ENCODE peak calls at places on chromosomes 1 and 21, in four cellular contexts. A is HepG2, W is K562, Z is GM12878. Q is an unnamed sample.

GRCh38 chr1:159012495-159012894 is 2.8 kb downstream of the IFI16 start:
- ATAC-seq in Z (peak; percentile 54), W (no peak), A (no peak), Q (no peak)

GRCh38 chr1:77987942-77988341 is 9.1 kb upstream of the FUBP1 start:
- ATAC-seq in Z (no peak), W (peak; percentile 46), A (no peak), Q (no peak)

GRCh38 chr1:17632541-17633193 is 93.2 kb downstream of the ARHGEF10L start:
- ATAC-seq in W (no peak), Z (no peak), A (no peak), Q (no peak)

GRCh38 chr1:32263744-32264143 is 12.7 kb downstream of the LCK start:
- ATAC-seq in W (peak; percentile 56), A (no peak), Z (peak; percentile 86), Q (no peak)

GRCh38 chr1:23394664-23395063 is 25.0 kb upstream of the ZNF436 start:
- ATAC-seq in W (peak; percentile 17), A (peak; percentile 36), Z (no peak), Q (peak; percentile 94)

GRCh38 chr1:201790261-201790660 is 38.7 kb upstream of the IPO9 start:
- ATAC-seq in A (no peak), W (no peak), Z (no peak), Q (peak; percentile 38)

GRCh38 chr1:147634645-147635044 is 35.7 kb downstream of the ACP6 start:
- ATAC-seq in A (no peak), Z (no peak), W (no peak), Q (no peak)

GRCh38 chr21:34345091-34345871 is 18.5 kb upstream of the KCNE2 start:
- ATAC-seq in W (no peak), A (no peak), Z (no peak), Q (peak; percentile 5)

GRCh38 chr1:232579958-232580705 is 49.8 kb downstream of the SIPA1L2 start:
- ATAC-seq in A (no peak), Z (no peak), W (no peak), Q (no peak)

GRCh38 chr1:199057284-199057683 is 418.4 kb downstream of the PTPRC start:
- ATAC-seq in W (no peak), Z (no peak), A (no peak), Q (no peak)

GRCh38 chr1:91579658-91580228 is 79.1 kb downstream of the CDC7 start:
- ATAC-seq in A (no peak), W (no peak), Z (no peak), Q (no peak)

GRCh38 chr1:213110349-213111300 is 59.6 kb downstream of the RPS6KC1 start:
- ATAC-seq in Z (peak; percentile 97), A (no peak), W (peak; percentile 34), Q (no peak)

GRCh38 chr1:9843576-9843945 is 19.8 kb upstream of the CLSTN1 start:
- ATAC-seq in A (peak; percentile 22), Z (no peak), W (no peak), Q (peak; percentile 8)

GRCh38 chr1:14970115-14970798 is 183.3 kb upstream of the TMEM51 start:
- ATAC-seq in Z (no peak), W (peak; percentile 100), A (peak; percentile 50), Q (peak; percentile 39)

GRCh38 chr1:207103892-207104373 is at the start of gene C4BPA:
- ATAC-seq in Z (no peak), A (peak; percentile 97), W (no peak), Q (peak; percentile 68)

DNA sequence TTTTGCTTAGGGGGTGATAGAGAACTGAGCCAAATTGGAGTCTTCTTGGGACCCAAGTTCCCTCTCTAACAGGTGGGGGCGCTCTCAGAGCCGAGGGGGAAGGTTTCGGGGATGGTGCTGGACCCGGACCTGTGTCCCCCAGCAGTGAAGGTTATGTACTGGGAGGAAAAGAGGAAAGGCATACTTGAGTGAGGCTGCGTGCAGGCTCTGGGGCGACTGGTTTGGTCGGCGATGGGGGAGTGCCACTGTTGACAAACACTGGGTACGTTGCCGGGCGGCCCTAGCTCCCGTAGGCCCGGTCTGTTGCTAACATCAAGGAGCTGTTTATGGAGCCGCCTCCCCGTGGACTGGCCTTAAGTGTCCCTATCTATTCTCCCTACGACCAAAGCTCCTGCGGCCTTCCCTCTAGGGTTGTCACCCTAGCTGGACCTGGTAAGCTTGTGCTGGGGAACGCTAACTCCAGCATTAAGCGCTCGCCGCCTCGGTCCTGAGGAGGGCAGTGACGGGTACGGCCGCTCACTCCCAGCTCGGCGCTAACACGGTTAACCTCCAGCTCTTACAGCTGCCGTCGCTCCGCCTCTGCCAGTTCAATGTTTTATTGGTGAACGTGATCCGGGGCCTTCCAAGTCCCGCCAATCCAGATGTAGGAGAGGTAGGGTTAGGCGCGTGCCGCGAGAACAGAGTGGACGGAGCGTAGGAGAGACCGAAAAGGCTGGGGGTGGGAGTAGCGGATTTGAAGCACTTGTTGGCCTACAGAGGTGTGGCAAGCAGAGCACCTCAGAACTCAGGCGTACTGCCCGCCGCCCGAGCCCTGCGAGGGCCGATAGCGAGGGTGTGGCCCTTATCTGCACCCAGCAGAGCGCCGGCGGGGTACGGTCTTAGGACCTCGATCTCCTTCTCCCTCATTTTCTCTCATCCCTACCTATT is at the start of gene PPOX:
- ATAC-seq in W (peak; percentile 93), A (peak; percentile 96), Z (peak; percentile 97), Q (peak; percentile 98)
- TF ChIP-seq EP300 in W (peak; percentile 98), A (no peak), Z (no peak), Q (no peak)

DNA sequence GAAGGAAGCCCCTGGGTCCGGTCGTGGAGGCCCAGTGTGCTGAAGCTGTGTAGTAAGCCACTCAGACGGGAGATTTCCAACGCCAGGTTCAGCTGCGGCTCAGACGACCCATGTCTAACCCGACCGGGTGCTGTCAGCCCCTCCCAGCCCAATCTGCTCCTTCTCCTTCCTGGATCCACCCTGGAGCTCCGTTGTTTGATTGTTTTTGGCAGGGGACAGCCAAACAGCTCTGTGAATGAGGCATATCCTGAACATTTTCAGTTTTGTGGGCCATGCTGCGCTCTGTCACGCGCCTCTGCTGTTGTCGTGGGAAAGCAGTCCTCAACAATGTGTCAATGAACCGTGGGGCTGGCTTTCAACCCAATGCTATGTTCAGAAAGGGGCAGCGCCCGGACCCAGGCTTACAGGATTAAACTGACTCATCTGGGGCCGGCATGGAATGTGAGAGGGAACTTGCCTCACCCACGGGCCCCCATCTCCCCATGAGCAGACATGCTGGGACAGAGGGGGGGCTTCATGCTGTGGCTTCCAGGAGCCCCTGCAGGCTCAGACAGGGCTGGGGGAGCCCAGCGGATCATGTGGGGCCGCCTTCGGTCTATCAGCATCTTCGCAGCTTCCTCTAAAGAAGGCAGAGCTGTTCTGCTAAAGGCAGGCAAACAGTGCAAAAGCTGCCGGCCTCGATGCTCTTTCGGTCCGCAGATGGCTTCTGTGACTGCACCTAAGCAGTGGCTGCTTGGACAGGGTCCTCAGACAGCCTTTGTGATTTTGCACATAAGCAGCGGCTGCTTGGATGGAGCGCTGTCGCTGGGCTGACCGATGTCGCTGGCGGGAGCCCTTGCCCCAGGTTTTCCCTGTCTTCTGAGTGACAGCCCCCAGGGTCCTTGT is 101.7 kb downstream of the RIPK4 start:
- ATAC-seq in Z (no peak), A (peak; percentile 8), W (no peak), Q (no peak)
- TF ChIP-seq POLR2AphosphoS5 in Z (no peak), A (no peak), W (no peak), Q (no peak)

GRCh38 chr21:46308431-46308830 is 15.2 kb downstream of the C21orf58 start:
- ATAC-seq in Z (no peak), W (no peak), A (no peak), Q (no peak)
- H3K36me3 ChIP-seq in Z (peaks cover 2% of the 10 kb centered on the region), W (peaks cover 59% of the 10 kb centered on the region), A (no peaks in the 10 kb centered on the region), Q (peaks cover 26% of the 10 kb centered on the region)

GRCh38 chr1:54885863-54886723 is 902 bp downstream of the DHCR24 start:
- ATAC-seq in Z (peak; percentile 4), A (no peak), W (peak; percentile 35), Q (no peak)

GRCh38 chr1:54888080-54888733 is 1.2 kb upstream of the DHCR24 start:
- ATAC-seq in W (no peak), Z (no peak), A (peak; percentile 72), Q (no peak)

GRCh38 chr1:54887665-54888071 is 673 bp upstream of the DHCR24 start:
- ATAC-seq in W (peak; percentile 4), Z (peak; percentile 11), A (peak; percentile 44), Q (peak; percentile 43)

GRCh38 chr1:54885237-54885679 is 1.7 kb downstream of the DHCR24 start:
- ATAC-seq in Z (no peak), W (no peak), A (no peak), Q (no peak)

DNA sequence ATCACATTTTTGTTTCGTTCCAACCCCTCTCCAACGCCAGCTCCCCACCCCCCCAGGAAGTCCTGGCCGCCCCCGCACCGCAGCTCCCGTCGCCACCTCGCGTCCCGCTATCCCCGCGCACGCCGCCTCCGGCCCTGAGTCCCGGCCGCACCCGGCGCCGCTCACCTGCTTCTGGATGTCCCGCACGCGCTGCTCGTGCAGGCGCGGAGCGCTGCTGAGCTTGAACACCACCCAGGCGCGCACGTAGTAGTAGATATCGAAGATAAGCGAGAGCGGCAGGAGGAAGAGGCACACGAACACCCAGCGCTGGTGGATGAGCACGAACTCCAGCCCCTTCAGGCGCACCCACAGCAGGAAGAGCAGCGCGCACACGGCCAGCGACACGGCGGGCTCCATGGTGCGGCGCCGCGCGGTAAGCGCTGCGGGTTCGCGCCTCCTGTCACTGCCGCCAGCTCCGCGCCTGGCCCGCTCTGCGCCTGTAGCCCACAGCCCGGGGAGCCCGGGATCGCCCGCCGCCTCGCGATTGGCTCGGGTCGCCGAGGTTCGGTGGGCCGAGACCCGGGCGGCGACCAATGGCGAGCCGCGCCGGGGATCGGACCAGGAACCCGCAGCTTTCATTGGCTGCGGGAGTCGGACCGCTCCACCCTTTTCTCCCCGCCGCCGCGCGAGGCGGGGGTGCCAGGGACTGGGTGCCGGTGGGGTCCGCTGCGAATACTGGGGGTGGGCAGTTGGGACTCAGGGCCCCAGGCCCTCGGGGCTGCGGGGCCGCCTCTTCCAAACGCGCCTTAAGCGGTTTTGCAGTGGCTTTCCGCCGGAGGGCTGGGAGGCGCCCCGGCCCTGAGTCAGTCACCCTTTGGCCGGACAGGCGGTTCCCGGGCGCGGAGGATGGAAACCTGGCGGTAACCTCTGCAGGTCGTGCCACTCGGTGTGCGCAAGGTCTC is at the start of gene DHCR24:
- ATAC-seq in W (peak; percentile 96), Z (peak; percentile 95), A (peak; percentile 81), Q (peak; percentile 95)
- TF ChIP-seq EP300 in W (no peak), Z (no peak), A (peak; percentile 65), Q (no peak)

GRCh38 chr1:55848906-55849305 is 633.7 kb upstream of the USP24 start:
- ATAC-seq in Z (no peak), A (no peak), W (no peak), Q (no peak)
- TF ChIP-seq POLR2AphosphoS5 in Z (no peak), A (no peak), W (no peak), Q (no peak)

GRCh38 chr21:38832664-38833063 is 26.9 kb downstream of the ETS2 start:
- ATAC-seq in Z (no peak), A (no peak), W (peak; percentile 13), Q (no peak)

GRCh38 chr21:38831526-38832467 is 26.1 kb downstream of the ETS2 start:
- ATAC-seq in Z (peak; percentile 97), A (peak; percentile 86), W (peak; percentile 94), Q (peak; percentile 96)

GRCh38 chr21:38833122-38833521 is 27.4 kb downstream of the ETS2 start:
- ATAC-seq in Z (peak; percentile 20), W (peak; percentile 41), A (peak; percentile 58), Q (no peak)

GRCh38 chr21:38837806-38838461 is 32.2 kb downstream of the ETS2 start:
- ATAC-seq in W (peak; percentile 64), Z (no peak), A (no peak), Q (no peak)

GRCh38 chr21:38834725-38835124 is 29.0 kb downstream of the ETS2 start:
- ATAC-seq in Z (no peak), W (no peak), A (peak; percentile 79), Q (no peak)
- H3K36me3 ChIP-seq in Z (no peaks in the 10 kb centered on the region), W (no peaks in the 10 kb centered on the region), A (no peaks in the 10 kb centered on the region), Q (no peaks in the 10 kb centered on the region)